ENCODE peak calls at places on chromosomes 7 and 10, in four cellular contexts. U is hepatocyte; B is activated T-helper 1 cell treated with anti-CD3 and anti-CD28 coated beads, Interleukin-12 subunit alpha, Interleukin-12 subunit beta, Interleukin-2, Interleukin-4 antibody, amounts not matched to agents 30 ng/mL and 10 ng/mL and 1 ng/mL, durations not matched to agents 14 hours and 24 hours and 36 hours; Y is Kasumi-1. A is an unnamed sample.

GRCh38 chr10:17758200-17758599 is 6.2 kb downstream of the TMEM236 start:
- DNase-seq in Y (no peak), B (no peak), U (peak), A (no peak)

GRCh38 chr7:126774077-126774476 is 478.7 kb downstream of the GRM8 start:
- DNase-seq in B (no peak), U (no peak), Y (no peak), A (no peak)

GRCh38 chr7:99766484-99767099 is 17.4 kb downstream of the CYP3A4 start:
- DNase-seq in Y (no peak), B (no peak), U (no peak), A (no peak)

GRCh38 chr10:102674566-102674965 is 30.3 kb downstream of the TRIM8 start:
- DNase-seq in U (no peak), B (no peak), Y (no peak), A (no peak)

GRCh38 chr7:39911167-39911566 is 38.9 kb upstream of the CDK13 start:
- DNase-seq in Y (no peak), U (no peak), B (no peak), A (no peak)

GRCh38 chr7:151075978-151076426 is 4.6 kb downstream of the FASTK start:
- DNase-seq in U (no peak), B (no peak), Y (no peak), A (no peak)

GRCh38 chr7:28472332-28472731 is 60.0 kb downstream of the CREB5 start:
- DNase-seq in B (no peak), Y (no peak), U (no peak), A (no peak)

GRCh38 chr7:148288592-148289151 is 301.9 kb upstream of the C7orf33 start:
- DNase-seq in U (no peak), Y (no peak), B (no peak), A (no peak)

GRCh38 chr7:130207642-130208041 is at the start of gene SSMEM1:
- DNase-seq in Y (peak), B (no peak), U (peak), A (peak)

GRCh38 chr10:87734987-87735827 is 75.5 kb downstream of the PAPSS2 start:
- DNase-seq in Y (peak), B (no peak), U (peak), A (peak)

GRCh38 chr7:44338600-44338999 is 13.2 kb upstream of the CAMK2B start:
- DNase-seq in U (no peak), B (no peak), Y (peak), A (no peak)

GRCh38 chr10:123156091-123156490 is 1.9 kb downstream of the BUB3 start:
- DNase-seq in Y (no peak), U (no peak), B (no peak), A (peak)

GRCh38 chr7:124364283-124364682 is 331.4 kb upstream of the TMEM229A start:
- DNase-seq in Y (peak), B (no peak), U (no peak), A (no peak)

GRCh38 chr10:116112232-116113231 is 160.5 kb downstream of the GFRA1 start:
- DNase-seq in B (no peak), Y (no peak), U (no peak), A (peak)

GRCh38 chr10:24703700-24704099 is 20.0 kb downstream of the ARHGAP21 start:
- DNase-seq in Y (no peak), U (no peak), B (no peak), A (peak)

GRCh38 chr7:47937065-47937687 is 11.1 kb downstream of the PKD1L1 start:
- DNase-seq in Y (no peak), B (peak), U (no peak), A (no peak)

GRCh38 chr10:51389415-51390342 is 309.7 kb downstream of the CSTF2T start:
- DNase-seq in U (peak), B (peak), Y (peak), A (peak)

GRCh38 chr10:7397049-7397448 is 13.8 kb downstream of the SFMBT2 start:
- DNase-seq in Y (peak), B (no peak), U (no peak), A (peak)

GRCh38 chr10:71312220-71312619 is 6.8 kb upstream of the SLC29A3 start:
- DNase-seq in Y (no peak), U (no peak), B (no peak), A (no peak)

GRCh38 chr7:22723642-22724041 is 3.4 kb upstream of the IL6 start:
- DNase-seq in Y (no peak), B (no peak), U (no peak), A (no peak)

GRCh38 chr7:108308913-108309312 is 147.3 kb downstream of the NRCAM start:
- DNase-seq in Y (no peak), U (no peak), B (no peak), A (peak)

GRCh38 chr10:102914781-102915180 is 3.3 kb upstream of the CNNM2 start:
- DNase-seq in U (no peak), Y (peak), B (no peak), A (no peak)

GRCh38 chr10:24806262-24806661 is 82.6 kb upstream of the ARHGAP21 start:
- DNase-seq in Y (no peak), U (no peak), B (no peak), A (no peak)

GRCh38 chr10:35884657-35885071 is 242.6 kb upstream of the FZD8 start:
- DNase-seq in Y (no peak), U (peak), B (no peak), A (no peak)

GRCh38 chr10:80498833-80499671 is 38.6 kb upstream of the SH2D4B start:
- DNase-seq in U (peak), B (peak), Y (peak), A (peak)

GRCh38 chr7:143299840-143300239 is 11.7 kb downstream of the CASP2 start:
- DNase-seq in B (peak), U (peak), Y (peak), A (no peak)

GRCh38 chr10:1475095-1475583 is 262.2 kb downstream of the ADARB2 start:
- DNase-seq in U (no peak), Y (no peak), B (no peak), A (no peak)